ENCODE peak calls at places on chromosomes 3 and 15, in ten cellular contexts. One of them, this sample, is unnamed.

GRCh38 chr15:94004697-94005096 is 226.7 kb upstream of the MCTP2 start:
- DNase-seq in stimulated activated CD4-positive, alpha-beta T cell treated with anti-CD3 and anti-CD28 coated beads, Interleukin-15, amount 100 ng/mL, for 24 hours: no peak
- DNase-seq in NCI-H1105: no peak
- DNase-seq in activated gamma-delta T cell treated with Interleukin-2 at 50 U/mL for 16 hours: no peak
- DNase-seq in NCI-H82: no peak
- DNase-seq in GM13977: no peak
- DNase-seq in cardiac muscle cell: no peak
- DNase-seq in HFF-Myc: no peak
- DNase-seq in natural killer cell treated with Interleukin-12 subunit alpha and Interleukin-12 subunit beta and Interleukin-15 and Interleukin-18, amount 100 ng/mL, for 72 hours: no peak
- DNase-seq in fibroblast of pulmonary artery: no peak
- DNase-seq in this sample: no peak

GRCh38 chr3:39196671-39197446 is 4.5 kb upstream of the XIRP1 start:
- DNase-seq in GM13977: no peak
- DNase-seq in NCI-H1105: peak
- DNase-seq in cardiac muscle cell: no peak
- DNase-seq in NCI-H82: no peak
- DNase-seq in stimulated activated CD4-positive, alpha-beta T cell treated with anti-CD3 and anti-CD28 coated beads, Interleukin-15, amount 100 ng/mL, for 24 hours: no peak
- DNase-seq in natural killer cell treated with Interleukin-12 subunit alpha and Interleukin-12 subunit beta and Interleukin-15 and Interleukin-18, amount 100 ng/mL, for 72 hours: no peak
- DNase-seq in HFF-Myc: no peak
- DNase-seq in fibroblast of pulmonary artery: no peak
- DNase-seq in activated gamma-delta T cell treated with Interleukin-2 at 50 U/mL for 16 hours: no peak
- DNase-seq in this sample: no peak

GRCh38 chr3:171660126-171660661 is 150.1 kb downstream of the PLD1 start:
- DNase-seq in stimulated activated CD4-positive, alpha-beta T cell treated with anti-CD3 and anti-CD28 coated beads, Interleukin-15, amount 100 ng/mL, for 24 hours: no peak
- DNase-seq in NCI-H1105: no peak
- DNase-seq in activated gamma-delta T cell treated with Interleukin-2 at 50 U/mL for 16 hours: no peak
- DNase-seq in cardiac muscle cell: no peak
- DNase-seq in fibroblast of pulmonary artery: no peak
- DNase-seq in GM13977: no peak
- DNase-seq in natural killer cell treated with Interleukin-12 subunit alpha and Interleukin-12 subunit beta and Interleukin-15 and Interleukin-18, amount 100 ng/mL, for 72 hours: no peak
- DNase-seq in NCI-H82: no peak
- DNase-seq in HFF-Myc: no peak
- DNase-seq in this sample: no peak

GRCh38 chr3:120181632-120182031 is 87.4 kb upstream of the GSK3B start:
- DNase-seq in GM13977: no peak
- DNase-seq in NCI-H82: no peak
- DNase-seq in HFF-Myc: no peak
- DNase-seq in fibroblast of pulmonary artery: no peak
- DNase-seq in cardiac muscle cell: no peak
- DNase-seq in stimulated activated CD4-positive, alpha-beta T cell treated with anti-CD3 and anti-CD28 coated beads, Interleukin-15, amount 100 ng/mL, for 24 hours: no peak
- DNase-seq in activated gamma-delta T cell treated with Interleukin-2 at 50 U/mL for 16 hours: no peak
- DNase-seq in NCI-H1105: no peak
- DNase-seq in natural killer cell treated with Interleukin-12 subunit alpha and Interleukin-12 subunit beta and Interleukin-15 and Interleukin-18, amount 100 ng/mL, for 72 hours: no peak
- DNase-seq in this sample: no peak

GRCh38 chr3:156643729-156644389 is 30.5 kb upstream of the TIPARP start:
- DNase-seq in fibroblast of pulmonary artery: peak
- DNase-seq in NCI-H1105: no peak
- DNase-seq in HFF-Myc: no peak
- DNase-seq in natural killer cell treated with Interleukin-12 subunit alpha and Interleukin-12 subunit beta and Interleukin-15 and Interleukin-18, amount 100 ng/mL, for 72 hours: no peak
- DNase-seq in stimulated activated CD4-positive, alpha-beta T cell treated with anti-CD3 and anti-CD28 coated beads, Interleukin-15, amount 100 ng/mL, for 24 hours: peak
- DNase-seq in NCI-H82: no peak
- DNase-seq in activated gamma-delta T cell treated with Interleukin-2 at 50 U/mL for 16 hours: peak
- DNase-seq in cardiac muscle cell: peak
- DNase-seq in GM13977: peak
- DNase-seq in this sample: no peak

GRCh38 chr3:182241777-182242556 is 530.2 kb downstream of the SOX2 start:
- DNase-seq in stimulated activated CD4-positive, alpha-beta T cell treated with anti-CD3 and anti-CD28 coated beads, Interleukin-15, amount 100 ng/mL, for 24 hours: no peak
- DNase-seq in NCI-H1105: no peak
- DNase-seq in cardiac muscle cell: peak
- DNase-seq in NCI-H82: no peak
- DNase-seq in GM13977: no peak
- DNase-seq in HFF-Myc: no peak
- DNase-seq in activated gamma-delta T cell treated with Interleukin-2 at 50 U/mL for 16 hours: no peak
- DNase-seq in natural killer cell treated with Interleukin-12 subunit alpha and Interleukin-12 subunit beta and Interleukin-15 and Interleukin-18, amount 100 ng/mL, for 72 hours: no peak
- DNase-seq in fibroblast of pulmonary artery: peak
- DNase-seq in this sample: no peak

GRCh38 chr3:18100126-18100525 is 325.0 kb downstream of the SATB1 start:
- DNase-seq in activated gamma-delta T cell treated with Interleukin-2 at 50 U/mL for 16 hours: no peak
- DNase-seq in NCI-H82: no peak
- DNase-seq in stimulated activated CD4-positive, alpha-beta T cell treated with anti-CD3 and anti-CD28 coated beads, Interleukin-15, amount 100 ng/mL, for 24 hours: no peak
- DNase-seq in natural killer cell treated with Interleukin-12 subunit alpha and Interleukin-12 subunit beta and Interleukin-15 and Interleukin-18, amount 100 ng/mL, for 72 hours: no peak
- DNase-seq in fibroblast of pulmonary artery: peak
- DNase-seq in NCI-H1105: no peak
- DNase-seq in cardiac muscle cell: no peak
- DNase-seq in HFF-Myc: no peak
- DNase-seq in GM13977: no peak
- DNase-seq in this sample: no peak

GRCh38 chr15:62066663-62067447 is at the start of gene C2CD4A:
- DNase-seq in NCI-H82: peak
- DNase-seq in activated gamma-delta T cell treated with Interleukin-2 at 50 U/mL for 16 hours: peak
- DNase-seq in fibroblast of pulmonary artery: peak
- DNase-seq in GM13977: peak
- DNase-seq in HFF-Myc: no peak
- DNase-seq in NCI-H1105: peak
- DNase-seq in natural killer cell treated with Interleukin-12 subunit alpha and Interleukin-12 subunit beta and Interleukin-15 and Interleukin-18, amount 100 ng/mL, for 72 hours: peak
- DNase-seq in stimulated activated CD4-positive, alpha-beta T cell treated with anti-CD3 and anti-CD28 coated beads, Interleukin-15, amount 100 ng/mL, for 24 hours: peak
- DNase-seq in cardiac muscle cell: peak
- DNase-seq in this sample: no peak

GRCh38 chr15:25346371-25346770 is 92.5 kb downstream of the UBE3A start:
- DNase-seq in stimulated activated CD4-positive, alpha-beta T cell treated with anti-CD3 and anti-CD28 coated beads, Interleukin-15, amount 100 ng/mL, for 24 hours: no peak
- DNase-seq in NCI-H1105: no peak
- DNase-seq in HFF-Myc: no peak
- DNase-seq in NCI-H82: no peak
- DNase-seq in fibroblast of pulmonary artery: no peak
- DNase-seq in natural killer cell treated with Interleukin-12 subunit alpha and Interleukin-12 subunit beta and Interleukin-15 and Interleukin-18, amount 100 ng/mL, for 72 hours: no peak
- DNase-seq in GM13977: no peak
- DNase-seq in activated gamma-delta T cell treated with Interleukin-2 at 50 U/mL for 16 hours: no peak
- DNase-seq in cardiac muscle cell: no peak
- DNase-seq in this sample: no peak